ENCODE peak calls at places on chromosomes 3 and 15, in five cellular contexts. One of them, this sample, is unnamed.
A peak's percentile ranks its signal among the peaks of the same experiment; 100 is the strongest.

GRCh38 chr3:107085261-107085660 is 292.0 kb upstream of the CCDC54 start:
- DNase-seq in Panc1: no peak
- DNase-seq in IMR-90: peak; percentile 54
- DNase-seq in OCI-LY7: no peak
- DNase-seq in heart left ventricle: no peak
- DNase-seq in this sample: no peak

GRCh38 chr3:188179006-188179966 is 25.3 kb downstream of the LPP start:
- DNase-seq in IMR-90: peak; percentile 92
- DNase-seq in heart left ventricle: peak; percentile 52
- DNase-seq in Panc1: no peak
- DNase-seq in OCI-LY7: peak; percentile 66
- DNase-seq in this sample: peak; percentile 68

GRCh38 chr3:72722930-72723726 is 125.1 kb downstream of the SHQ1 start:
- DNase-seq in heart left ventricle: no peak
- DNase-seq in IMR-90: peak; percentile 73
- DNase-seq in Panc1: no peak
- DNase-seq in OCI-LY7: no peak
- DNase-seq in this sample: no peak

GRCh38 chr15:92653836-92654524 is 1.6 kb downstream of the FAM174B start:
- DNase-seq in Panc1: no peak
- DNase-seq in heart left ventricle: peak; percentile 37
- DNase-seq in OCI-LY7: no peak
- DNase-seq in IMR-90: no peak
- DNase-seq in this sample: no peak

GRCh38 chr3:100040446-100040845 is 73.9 kb downstream of the FILIP1L start:
- DNase-seq in heart left ventricle: peak; percentile 59
- DNase-seq in OCI-LY7: no peak
- DNase-seq in Panc1: no peak
- DNase-seq in IMR-90: peak; percentile 68
- DNase-seq in this sample: peak; percentile 41

GRCh38 chr3:55486857-55487375 is at the start of gene WNT5A:
- DNase-seq in IMR-90: no peak
- DNase-seq in OCI-LY7: peak; percentile 78
- DNase-seq in Panc1: no peak
- DNase-seq in heart left ventricle: peak; percentile 41
- DNase-seq in this sample: no peak

GRCh38 chr3:32794487-32795308 is 23.1 kb upstream of the TRIM71 start:
- DNase-seq in IMR-90: peak; percentile 64
- DNase-seq in heart left ventricle: no peak
- DNase-seq in OCI-LY7: no peak
- DNase-seq in Panc1: no peak
- DNase-seq in this sample: no peak

GRCh38 chr3:161556533-161556932 is 59.9 kb downstream of the OTOL1 start:
- DNase-seq in IMR-90: no peak
- DNase-seq in heart left ventricle: no peak
- DNase-seq in OCI-LY7: no peak
- DNase-seq in Panc1: no peak
- DNase-seq in this sample: no peak

GRCh38 chr3:45043715-45044299 is 17.7 kb downstream of the CLEC3B start:
- DNase-seq in IMR-90: peak; percentile 94
- DNase-seq in heart left ventricle: no peak
- DNase-seq in OCI-LY7: no peak
- DNase-seq in Panc1: no peak
- DNase-seq in this sample: no peak

GRCh38 chr3:182824957-182825356 is 31.7 kb downstream of the ATP11B start:
- DNase-seq in IMR-90: no peak
- DNase-seq in heart left ventricle: no peak
- DNase-seq in OCI-LY7: no peak
- DNase-seq in Panc1: no peak
- DNase-seq in this sample: no peak

GRCh38 chr3:84825817-84826216 is 133.0 kb upstream of the CADM2 start:
- DNase-seq in OCI-LY7: no peak
- DNase-seq in IMR-90: no peak
- DNase-seq in Panc1: no peak
- DNase-seq in heart left ventricle: no peak
- DNase-seq in this sample: no peak

GRCh38 chr3:170634663-170635096 is 48.8 kb upstream of the SLC7A14 start:
- DNase-seq in Panc1: no peak
- DNase-seq in heart left ventricle: no peak
- DNase-seq in OCI-LY7: peak; percentile 55
- DNase-seq in IMR-90: no peak
- DNase-seq in this sample: no peak

GRCh38 chr3:94024385-94024784 is 4.0 kb downstream of the STX19 start:
- DNase-seq in heart left ventricle: no peak
- DNase-seq in Panc1: no peak
- DNase-seq in OCI-LY7: no peak
- DNase-seq in IMR-90: peak; percentile 24
- DNase-seq in this sample: no peak

GRCh38 chr3:187902938-187903337 is 157.7 kb upstream of the BCL6 start:
- DNase-seq in heart left ventricle: no peak
- DNase-seq in Panc1: no peak
- DNase-seq in OCI-LY7: peak; percentile 40
- DNase-seq in IMR-90: peak; percentile 13
- DNase-seq in this sample: no peak

GRCh38 chr3:193843447-193844301 is 250.7 kb downstream of the OPA1 start:
- DNase-seq in IMR-90: no peak
- DNase-seq in Panc1: no peak
- DNase-seq in OCI-LY7: no peak
- DNase-seq in heart left ventricle: no peak
- DNase-seq in this sample: no peak

GRCh38 chr15:52673312-52673711 is 5.9 kb downstream of the ATOSA start:
- DNase-seq in IMR-90: peak; percentile 4
- DNase-seq in Panc1: no peak
- DNase-seq in OCI-LY7: no peak
- DNase-seq in heart left ventricle: no peak
- DNase-seq in this sample: no peak

GRCh38 chr3:105444725-105445124 is 78.0 kb downstream of the ALCAM start:
- DNase-seq in IMR-90: peak; percentile 44
- DNase-seq in Panc1: no peak
- DNase-seq in heart left ventricle: no peak
- DNase-seq in OCI-LY7: no peak
- DNase-seq in this sample: no peak

GRCh38 chr3:170128977-170129431 is 52.5 kb downstream of the PHC3 start:
- DNase-seq in heart left ventricle: no peak
- DNase-seq in Panc1: peak; percentile 4
- DNase-seq in OCI-LY7: peak; percentile 58
- DNase-seq in IMR-90: peak; percentile 37
- DNase-seq in this sample: no peak

GRCh38 chr15:92059036-92059970 is 205.8 kb downstream of the SLCO3A1 start:
- DNase-seq in IMR-90: no peak
- DNase-seq in Panc1: no peak
- DNase-seq in OCI-LY7: no peak
- DNase-seq in heart left ventricle: peak; percentile 79
- DNase-seq in this sample: no peak

GRCh38 chr3:126340943-126341754 is 16.1 kb downstream of the KLF15 start:
- DNase-seq in heart left ventricle: no peak
- DNase-seq in IMR-90: no peak
- DNase-seq in Panc1: no peak
- DNase-seq in OCI-LY7: no peak
- DNase-seq in this sample: no peak

GRCh38 chr15:36358094-36358961 is 221.1 kb upstream of the CDIN1 start:
- DNase-seq in Panc1: no peak
- DNase-seq in IMR-90: peak; percentile 95
- DNase-seq in heart left ventricle: no peak
- DNase-seq in OCI-LY7: no peak
- DNase-seq in this sample: no peak

GRCh38 chr3:172159962-172160538 is 120.7 kb downstream of the FNDC3B start:
- DNase-seq in OCI-LY7: no peak
- DNase-seq in IMR-90: no peak
- DNase-seq in Panc1: no peak
- DNase-seq in heart left ventricle: peak; percentile 58
- DNase-seq in this sample: peak; percentile 33

GRCh38 chr15:78303729-78304486 is 4.5 kb upstream of the SKIC8 start:
- DNase-seq in OCI-LY7: no peak
- DNase-seq in heart left ventricle: no peak
- DNase-seq in IMR-90: no peak
- DNase-seq in Panc1: no peak
- DNase-seq in this sample: no peak

GRCh38 chr3:123720638-123721037 is 135.8 kb upstream of the HACD2 start:
- DNase-seq in IMR-90: no peak
- DNase-seq in heart left ventricle: no peak
- DNase-seq in OCI-LY7: no peak
- DNase-seq in Panc1: no peak
- DNase-seq in this sample: no peak

GRCh38 chr3:139738697-139739096 is 60.9 kb upstream of the NMNAT3 start:
- DNase-seq in OCI-LY7: no peak
- DNase-seq in Panc1: no peak
- DNase-seq in IMR-90: no peak
- DNase-seq in heart left ventricle: no peak
- DNase-seq in this sample: no peak

GRCh38 chr15:89864958-89865739 is 28.6 kb downstream of the AP3S2 start:
- DNase-seq in IMR-90: no peak
- DNase-seq in heart left ventricle: no peak
- DNase-seq in Panc1: no peak
- DNase-seq in OCI-LY7: no peak
- DNase-seq in this sample: no peak

GRCh38 chr3:112228786-112229185 is 65.2 kb downstream of the SLC9C1 start:
- DNase-seq in OCI-LY7: no peak
- DNase-seq in IMR-90: no peak
- DNase-seq in heart left ventricle: no peak
- DNase-seq in Panc1: no peak
- DNase-seq in this sample: no peak

GRCh38 chr3:14358426-14359211 is 43.8 kb upstream of the SLC6A6 start:
- DNase-seq in OCI-LY7: no peak
- DNase-seq in heart left ventricle: peak; percentile 82
- DNase-seq in IMR-90: peak; percentile 75
- DNase-seq in Panc1: no peak
- DNase-seq in this sample: peak; percentile 21

GRCh38 chr15:56468271-56468912 is 3.5 kb upstream of the MNS1 start:
- DNase-seq in heart left ventricle: no peak
- DNase-seq in Panc1: no peak
- DNase-seq in OCI-LY7: peak; percentile 20
- DNase-seq in IMR-90: peak; percentile 9
- DNase-seq in this sample: no peak

GRCh38 chr3:79066481-79066880 is 701.3 kb downstream of the ROBO1 start:
- DNase-seq in heart left ventricle: no peak
- DNase-seq in Panc1: no peak
- DNase-seq in OCI-LY7: no peak
- DNase-seq in IMR-90: no peak
- DNase-seq in this sample: no peak

GRCh38 chr3:89447244-89447643 is 339.8 kb downstream of the EPHA3 start:
- DNase-seq in Panc1: no peak
- DNase-seq in heart left ventricle: no peak
- DNase-seq in OCI-LY7: no peak
- DNase-seq in IMR-90: no peak
- DNase-seq in this sample: no peak

GRCh38 chr15:52186651-52187486 is 4.3 kb downstream of the GNB5 start:
- DNase-seq in Panc1: no peak
- DNase-seq in heart left ventricle: no peak
- DNase-seq in OCI-LY7: no peak
- DNase-seq in IMR-90: no peak
- DNase-seq in this sample: no peak

DNA sequence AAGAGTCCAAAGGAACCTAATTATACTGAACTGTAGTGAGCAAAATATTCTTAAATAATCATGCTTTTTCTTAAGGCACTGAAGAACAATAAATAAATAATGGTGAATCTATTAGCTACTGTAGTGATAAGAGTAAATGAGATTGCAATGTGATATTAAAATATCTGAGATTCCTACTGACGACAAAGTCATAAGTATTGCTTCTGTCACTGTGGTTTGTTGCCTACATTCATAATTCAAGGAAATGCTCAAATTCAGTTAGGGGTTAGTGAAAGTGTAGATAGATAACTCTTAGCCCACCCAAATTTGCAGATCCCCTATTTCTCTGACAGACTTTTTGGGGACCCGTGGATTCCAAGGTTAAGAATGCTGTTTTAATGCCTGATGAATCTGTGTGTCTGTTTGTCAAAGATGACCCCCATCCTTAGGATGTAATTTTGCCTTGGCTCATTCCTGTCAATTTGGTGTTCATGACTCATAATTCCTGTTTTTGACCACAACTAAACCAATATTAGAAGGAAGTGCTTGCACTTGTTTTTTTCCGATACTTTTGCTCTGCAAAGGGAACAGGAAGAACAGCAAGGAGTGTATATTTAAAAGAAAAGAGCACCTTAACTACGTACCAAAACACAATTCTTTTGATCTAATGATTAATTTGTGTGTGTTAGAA is 86.7 kb downstream of the MAGI1 start:
- DNase-seq in heart left ventricle: no peak
- DNase-seq in OCI-LY7: no peak
- DNase-seq in Panc1: no peak
- DNase-seq in IMR-90: peak; percentile 46
- DNase-seq in this sample: no peak
- H3K4me1 ChIP-seq in heart left ventricle: peaks cover 15% of the 10 kb centered on the region
- H3K4me1 ChIP-seq in OCI-LY7: no peaks in the 10 kb centered on the region
- H3K4me1 ChIP-seq in Panc1: peaks cover 15% of the 10 kb centered on the region
- H3K4me1 ChIP-seq in IMR-90: peaks cover 20% of the 10 kb centered on the region
- H3K4me1 ChIP-seq in this sample: no peaks in the 10 kb centered on the region

DNA sequence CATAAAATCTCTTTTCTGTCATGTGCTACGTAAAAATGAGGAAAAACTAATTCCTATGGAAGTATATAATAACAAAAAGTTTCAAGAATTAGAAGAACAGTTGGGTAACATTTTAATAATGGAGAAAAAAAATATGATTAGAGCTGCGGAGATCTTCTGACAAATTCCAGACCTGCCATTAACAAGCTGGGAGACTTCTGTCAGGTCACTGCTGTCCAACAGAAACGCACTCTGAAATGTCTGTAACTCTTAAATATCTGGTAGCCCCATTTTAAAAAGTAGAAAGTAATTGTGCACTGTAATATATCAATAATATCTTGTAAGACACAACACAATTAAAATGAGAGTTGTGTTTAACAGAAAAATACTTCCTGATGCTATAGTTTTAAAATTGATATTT is 15.7 kb downstream of the GOLIM4 start:
- DNase-seq in heart left ventricle: no peak
- DNase-seq in Panc1: no peak
- DNase-seq in IMR-90: no peak
- DNase-seq in OCI-LY7: no peak
- DNase-seq in this sample: no peak
- H3K4me1 ChIP-seq in heart left ventricle: no peaks in the 10 kb centered on the region
- H3K4me1 ChIP-seq in Panc1: no peaks in the 10 kb centered on the region
- H3K4me1 ChIP-seq in IMR-90: peaks cover 14% of the 10 kb centered on the region
- H3K4me1 ChIP-seq in OCI-LY7: peaks cover 47% of the 10 kb centered on the region
- H3K4me1 ChIP-seq in this sample: no peaks in the 10 kb centered on the region

DNA sequence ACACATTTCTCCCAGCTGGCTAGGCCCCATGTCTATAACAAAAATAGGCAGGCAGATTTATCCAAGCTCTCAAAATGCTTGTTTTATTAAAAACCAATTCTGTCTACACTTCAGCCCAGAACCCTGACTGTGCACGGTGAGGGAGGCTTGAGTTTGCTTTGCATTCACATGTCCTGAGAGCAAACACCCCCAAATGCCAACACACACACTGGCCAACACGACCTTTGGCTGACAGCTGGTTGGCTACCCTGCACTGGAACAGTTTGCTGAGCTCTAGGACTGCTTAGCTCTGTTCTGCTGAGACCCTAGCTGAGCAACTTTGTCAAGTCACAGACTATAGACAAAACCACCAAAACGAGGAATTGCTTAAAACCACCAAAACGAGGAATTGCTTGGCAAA is 3.6 kb downstream of the STIMATE start:
- DNase-seq in Panc1: no peak
- DNase-seq in IMR-90: no peak
- DNase-seq in heart left ventricle: peak; percentile 35
- DNase-seq in OCI-LY7: no peak
- DNase-seq in this sample: no peak
- H3K4me1 ChIP-seq in Panc1: peaks cover 33% of the 10 kb centered on the region
- H3K4me1 ChIP-seq in IMR-90: peaks cover 18% of the 10 kb centered on the region
- H3K4me1 ChIP-seq in heart left ventricle: peaks cover 7% of the 10 kb centered on the region
- H3K4me1 ChIP-seq in OCI-LY7: peaks cover 19% of the 10 kb centered on the region
- H3K4me1 ChIP-seq in this sample: peaks cover 58% of the 10 kb centered on the region

GRCh38 chr3:12965999-12966846 is 107.0 kb downstream of the IQSEC1 start:
- DNase-seq in Panc1: no peak
- DNase-seq in OCI-LY7: no peak
- DNase-seq in heart left ventricle: no peak
- DNase-seq in IMR-90: no peak
- DNase-seq in this sample: no peak
- H3K4me1 ChIP-seq in Panc1: peaks cover 4% of the 10 kb centered on the region
- H3K4me1 ChIP-seq in OCI-LY7: peaks cover 29% of the 10 kb centered on the region
- H3K4me1 ChIP-seq in heart left ventricle: peaks cover 70% of the 10 kb centered on the region
- H3K4me1 ChIP-seq in IMR-90: peaks cover 22% of the 10 kb centered on the region
- H3K4me1 ChIP-seq in this sample: peaks cover 47% of the 10 kb centered on the region

This sample was measured in tibial nerve.